ENCODE peak calls at places on chromosomes 16 and 17, in eight cellular contexts. E is WERI-Rb-1; F is IMR-90; D is adipocyte; P is CD8-positive, alpha-beta T cell; L is A549; I is ovary; G is GM23248. T is an unnamed sample. For H3K9me3, the result is how much of the 10 kb centered on the place peaks cover.

GRCh38 chr16:88536510-88536909 is 33.7 kb upstream of the ZC3H18 start:
- DNase-seq in E (no peak), F (no peak), D (no peak), P (no peak), L (no peak), I (no peak), G (no peak), T (no peak)

GRCh38 chr17:17781591-17782424 is 55.0 kb downstream of the SREBF1 start:
- DNase-seq in E (peak), F (peak), D (peak), P (peak), L (peak), I (peak), G (peak), T (peak)

GRCh38 chr17:57480438-57481196 is 224.3 kb downstream of the MSI2 start:
- DNase-seq in E (no peak), F (peak), D (peak), P (no peak), L (no peak), I (no peak), G (peak), T (no peak)

GRCh38 chr17:27657620-27658019 is 26.6 kb downstream of the LGALS9 start:
- DNase-seq in E (no peak), F (peak), D (peak), P (no peak), L (no peak), I (no peak), G (peak), T (no peak)

GRCh38 chr17:63249256-63250006 is 196.7 kb downstream of the CYB561 start:
- DNase-seq in E (no peak), F (peak), D (no peak), P (no peak), L (no peak), I (no peak), G (no peak), T (no peak)

GRCh38 chr16:30184430-30185140 is 1.2 kb downstream of the CORO1A start:
- DNase-seq in E (peak), F (no peak), D (no peak), P (peak), L (no peak), I (peak), G (no peak), T (peak)

GRCh38 chr16:81107506-81107905 is 11.3 kb upstream of the GCSH start:
- DNase-seq in E (no peak), F (no peak), D (no peak), P (no peak), L (no peak), I (no peak), G (no peak), T (no peak)

GRCh38 chr17:77446959-77447634 is 306.3 kb downstream of the SEC14L1 start:
- DNase-seq in E (no peak), F (peak), D (no peak), P (no peak), L (no peak), I (no peak), G (no peak), T (no peak)

GRCh38 chr17:81040791-81041337 is 5.9 kb downstream of the BAIAP2 start:
- DNase-seq in E (peak), F (no peak), D (no peak), P (peak), L (peak), I (no peak), G (peak), T (no peak)

GRCh38 chr16:66489818-66490217 is 60.1 kb downstream of the TK2 start:
- DNase-seq in E (no peak), F (no peak), D (no peak), P (no peak), L (no peak), I (peak), G (no peak), T (no peak)

GRCh38 chr17:19418312-19418992 is 7.4 kb downstream of the RNF112 start:
- DNase-seq in E (no peak), F (peak), D (peak), P (no peak), L (no peak), I (no peak), G (peak), T (peak)

GRCh38 chr17:181213-182163 is at the start of gene DOC2B:
- DNase-seq in E (peak), F (peak), D (peak), P (peak), L (peak), I (no peak), G (peak), T (peak)

GRCh38 chr16:11384184-11384955 is 39.1 kb downstream of the RMI2 start:
- DNase-seq in E (no peak), F (no peak), D (no peak), P (no peak), L (no peak), I (no peak), G (no peak), T (no peak)

GRCh38 chr17:50190278-50191069 is 11.0 kb downstream of the COL1A1 start:
- DNase-seq in E (no peak), F (no peak), D (peak), P (peak), L (no peak), I (no peak), G (peak), T (no peak)

GRCh38 chr16:2953706-2954105 is 10.4 kb upstream of the KREMEN2 start:
- DNase-seq in E (no peak), F (no peak), D (no peak), P (no peak), L (no peak), I (no peak), G (no peak), T (no peak)

GRCh38 chr17:17957584-17957916 is 14.7 kb downstream of the TOM1L2 start:
- DNase-seq in E (no peak), F (no peak), D (no peak), P (no peak), L (no peak), I (no peak), G (peak), T (no peak)

GRCh38 chr17:28532063-28532960 is 20.1 kb downstream of the UNC119 start:
- DNase-seq in E (peak), F (peak), D (no peak), P (no peak), L (no peak), I (no peak), G (peak), T (no peak)

GRCh38 chr17:52389632-52390031 is 231.1 kb upstream of the CA10 start:
- DNase-seq in E (no peak), F (no peak), D (no peak), P (no peak), L (no peak), I (no peak), G (no peak), T (no peak)

GRCh38 chr17:49707246-49707607 is 537 bp downstream of the SLC35B1 start:
- DNase-seq in E (no peak), F (no peak), D (peak), P (peak), L (peak), I (no peak), G (peak), T (no peak)

GRCh38 chr17:59785091-59785799 is 77.8 kb downstream of the VMP1 start:
- DNase-seq in E (no peak), F (no peak), D (peak), P (no peak), L (no peak), I (no peak), G (peak), T (no peak)

GRCh38 chr16:86558355-86559193 is 3.5 kb upstream of the MTHFSD start:
- DNase-seq in E (no peak), F (no peak), D (no peak), P (no peak), L (no peak), I (no peak), G (no peak), T (no peak)

GRCh38 chr16:66486773-66487579 is 59.9 kb downstream of the BEAN1 start:
- DNase-seq in E (no peak), F (peak), D (peak), P (no peak), L (no peak), I (no peak), G (peak), T (no peak)

GRCh38 chr16:79867425-79867997 is 267.0 kb upstream of the MAF start:
- DNase-seq in E (no peak), F (no peak), D (no peak), P (no peak), L (no peak), I (no peak), G (no peak), T (no peak)

GRCh38 chr16:84502581-84502980 is 1.9 kb downstream of the MEAK7 start:
- DNase-seq in E (no peak), F (no peak), D (no peak), P (no peak), L (no peak), I (no peak), G (peak), T (no peak)

GRCh38 chr17:70225272-70225671 is 55.9 kb downstream of the KCNJ2 start:
- DNase-seq in E (no peak), F (no peak), D (no peak), P (no peak), L (no peak), I (no peak), G (no peak), T (no peak)

GRCh38 chr16:3578610-3579551 is 1.7 kb upstream of the NLRC3 start:
- DNase-seq in E (no peak), F (no peak), D (peak), P (peak), L (no peak), I (no peak), G (no peak), T (no peak)

GRCh38 chr16:64094992-64095579 is 1026.8 kb downstream of the CDH11 start:
- DNase-seq in E (no peak), F (peak), D (no peak), P (no peak), L (no peak), I (no peak), G (peak), T (no peak)

GRCh38 chr17:27259356-27259755 is 34.6 kb upstream of the WSB1 start:
- DNase-seq in E (no peak), F (no peak), D (no peak), P (no peak), L (no peak), I (no peak), G (no peak), T (no peak)

GRCh38 chr16:6482861-6483530 is 849.6 kb upstream of the RBFOX1 start:
- DNase-seq in E (no peak), F (no peak), D (no peak), P (no peak), L (no peak), I (no peak), G (no peak), T (no peak)

GRCh38 chr16:68144008-68144407 is 58.8 kb downstream of the NFATC3 start:
- DNase-seq in E (no peak), F (no peak), D (peak), P (no peak), L (no peak), I (no peak), G (peak), T (no peak)

GRCh38 chr17:70276931-70277330 is 107.6 kb downstream of the KCNJ2 start:
- DNase-seq in E (no peak), F (peak), D (no peak), P (no peak), L (no peak), I (no peak), G (peak), T (no peak)

GRCh38 chr17:13888043-13888442 is 181.3 kb upstream of the COX10 start:
- DNase-seq in E (no peak), F (peak), D (peak), P (no peak), L (no peak), I (no peak), G (peak), T (no peak)

GRCh38 chr17:63622571-63623390 is 564 bp downstream of the MAP3K3 start:
- DNase-seq in E (peak), F (peak), D (peak), P (peak), L (peak), I (peak), G (peak), T (peak)

GRCh38 chr17:57420674-57421392 is 164.5 kb downstream of the MSI2 start:
- DNase-seq in E (no peak), F (no peak), D (no peak), P (no peak), L (no peak), I (no peak), G (no peak), T (peak)

GRCh38 chr17:83192161-83192788 is 112.9 kb downstream of the METRNL start:
- DNase-seq in E (peak), F (peak), D (peak), P (no peak), L (no peak), I (peak), G (peak), T (peak)

GRCh38 chr16:78742501-78743283 is 643.2 kb downstream of the WWOX start:
- DNase-seq in E (no peak), F (peak), D (no peak), P (peak), L (no peak), I (no peak), G (no peak), T (peak)

GRCh38 chr16:3091551-3091950 is 7.5 kb downstream of the ZSCAN10 start:
- DNase-seq in E (no peak), F (no peak), D (no peak), P (no peak), L (no peak), I (no peak), G (no peak), T (no peak)

GRCh38 chr17:40110457-40110856 is 10.1 kb upstream of the NR1D1 start:
- DNase-seq in E (no peak), F (no peak), D (no peak), P (no peak), L (no peak), I (peak), G (peak), T (no peak)

GRCh38 chr16:58850019-58850626 is 116.0 kb upstream of the GOT2 start:
- DNase-seq in E (no peak), F (no peak), D (no peak), P (no peak), L (no peak), I (no peak), G (no peak), T (no peak)
- H3K9me3 ChIP-seq in E (under half), F (under half), D (under half), P (under half), L (under half), I (under half), G (under half), T (under half)

GRCh38 chr17:72879877-72880276 is 212.6 kb downstream of the SLC39A11 start:
- DNase-seq in E (no peak), F (no peak), D (no peak), P (no peak), L (no peak), I (no peak), G (no peak), T (no peak)
- H3K9me3 ChIP-seq in E (under half), F (under half), D (under half), P (under half), L (under half), I (under half), G (under half), T (under half)

DNA sequence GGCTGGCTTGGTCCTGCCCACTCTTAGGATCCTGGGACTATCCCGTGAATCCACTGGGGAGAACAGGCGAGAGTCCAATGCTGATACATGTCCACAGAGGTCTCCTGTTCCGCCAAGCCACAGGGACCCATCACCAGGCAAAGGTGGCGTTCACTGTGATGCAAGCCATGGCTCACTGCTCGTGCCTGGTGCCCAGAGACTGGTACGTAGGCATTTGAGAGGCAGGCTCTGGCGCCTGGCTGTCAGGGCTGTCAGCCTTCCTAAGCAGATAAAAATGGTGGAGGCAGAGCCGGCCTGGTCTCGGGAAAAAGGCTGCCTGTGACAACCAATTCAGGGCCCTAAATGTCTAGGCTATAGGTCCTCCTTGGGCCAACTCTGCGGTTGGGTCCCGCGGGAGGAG is 2329.0 kb downstream of the TP53TG3F start:
- DNase-seq in E (no peak), F (no peak), D (no peak), P (no peak), L (no peak), I (no peak), G (no peak), T (no peak)
- H3K9me3 ChIP-seq in E (under half), F (half or more), D (under half), P (under half), L (under half), I (under half), G (under half), T (under half)

GRCh38 chr16:49712567-49712966 is 143.3 kb downstream of the ZNF423 start:
- DNase-seq in E (no peak), F (no peak), D (no peak), P (no peak), L (no peak), I (no peak), G (no peak), T (no peak)
- H3K9me3 ChIP-seq in E (under half), F (under half), D (under half), P (under half), L (under half), I (under half), G (under half), T (under half)